ENCODE peak calls at places on chromosomes 11 and 22, in five cellular contexts. L, A, D, W and N are unnamed samples.

GRCh38 chr22:28116261-28116673 is 197.2 kb upstream of the PITPNB start:
- DNase-seq in L (peak), A (peak), D (no peak), W (peak), N (peak)

GRCh38 chr11:120231963-120232362 is 8.0 kb upstream of the POU2F3 start:
- DNase-seq in L (no peak), A (no peak), D (no peak), W (no peak), N (no peak)

GRCh38 chr22:23698673-23699235 is 7.9 kb downstream of the RGL4 start:
- DNase-seq in L (no peak), A (no peak), D (no peak), W (no peak), N (no peak)

GRCh38 chr22:43823353-43823908 is 11.3 kb upstream of the EFCAB6 start:
- DNase-seq in L (no peak), A (peak), D (no peak), W (no peak), N (no peak)

GRCh38 chr11:108672113-108672512 is 7.2 kb downstream of the DDX10 start:
- DNase-seq in L (peak), A (peak), D (no peak), W (peak), N (peak)

GRCh38 chr11:83072689-83073242 is 1.1 kb upstream of the RAB30 start:
- DNase-seq in L (no peak), A (peak), D (no peak), W (no peak), N (no peak)

GRCh38 chr22:47193606-47194316 is 431.3 kb downstream of the TBC1D22A start:
- DNase-seq in L (no peak), A (no peak), D (no peak), W (no peak), N (no peak)

GRCh38 chr11:47756208-47756607 is 10.9 kb downstream of the FNBP4 start:
- DNase-seq in L (no peak), A (no peak), D (no peak), W (no peak), N (no peak)

GRCh38 chr11:120909676-120910215 is 114.2 kb upstream of the TBCEL start:
- DNase-seq in L (no peak), A (no peak), D (no peak), W (no peak), N (no peak)

GRCh38 chr11:100816823-100817222 is 129.7 kb downstream of the ARHGAP42 start:
- DNase-seq in L (peak), A (peak), D (no peak), W (peak), N (no peak)

GRCh38 chr11:4677948-4678347 is 19.7 kb downstream of the OR51E2 start:
- DNase-seq in L (no peak), A (no peak), D (no peak), W (no peak), N (no peak)

GRCh38 chr11:118924591-118925585 is 838 bp downstream of the BCL9L start:
- DNase-seq in L (peak), A (peak), D (no peak), W (peak), N (no peak)

GRCh38 chr11:100756556-100756955 is 69.5 kb downstream of the ARHGAP42 start:
- DNase-seq in L (no peak), A (no peak), D (no peak), W (no peak), N (no peak)

GRCh38 chr11:118152552-118153471 is at the start of gene SCN4B:
- DNase-seq in L (peak), A (peak), D (no peak), W (peak), N (peak)